ENCODE peak calls at places on chromosomes 12 and 14, in six cellular contexts. A is upper lobe of right lung; X is body of pancreas; G is adrenal gland; Y is CD8-positive, alpha-beta T cell; I is astrocyte. N is an unnamed sample.

GRCh38 chr14:75578099-75578785 is at the start of gene FLVCR2:
- DNase-seq in A (peak; percentile 94), X (peak; percentile 75), G (peak; percentile 87), Y (peak; percentile 47), I (peak; percentile 30), N (peak; percentile 74)

GRCh38 chr12:54689984-54690383 is 41.8 kb upstream of the DCD start:
- DNase-seq in A (no peak), X (no peak), G (no peak), Y (no peak), I (no peak), N (no peak)

GRCh38 chr12:97535582-97535981 is 73.0 kb downstream of the RMST start:
- DNase-seq in A (no peak), X (no peak), G (no peak), Y (no peak), I (peak; percentile 78), N (no peak)

GRCh38 chr12:53171725-53172329 is 8.7 kb upstream of the ZNF740 start:
- DNase-seq in A (no peak), X (no peak), G (peak; percentile 81), Y (no peak), I (no peak), N (no peak)

GRCh38 chr12:124548854-124549378 is 18.5 kb downstream of the NCOR2 start:
- DNase-seq in A (peak; percentile 75), X (peak; percentile 42), G (peak; percentile 86), Y (no peak), I (peak; percentile 74), N (peak; percentile 54)

GRCh38 chr12:50079771-50080170 is 5.4 kb upstream of the SMARCD1 start:
- DNase-seq in A (no peak), X (no peak), G (no peak), Y (no peak), I (no peak), N (no peak)

GRCh38 chr12:104360988-104361707 is 57.6 kb downstream of the EID3 start:
- DNase-seq in A (no peak), X (peak; percentile 21), G (peak; percentile 55), Y (no peak), I (peak; percentile 58), N (no peak)

GRCh38 chr12:126926023-126926600 is 1340.9 kb upstream of the TMEM132C start:
- DNase-seq in A (no peak), X (no peak), G (no peak), Y (no peak), I (no peak), N (no peak)

GRCh38 chr14:104341532-104342434 is 203.4 kb downstream of the KIF26A start:
- DNase-seq in A (peak; percentile 71), X (peak; percentile 75), G (peak; percentile 84), Y (no peak), I (no peak), N (peak; percentile 49)

GRCh38 chr12:114918535-114919233 is 234.7 kb upstream of the TBX3 start:
- DNase-seq in A (no peak), X (no peak), G (no peak), Y (no peak), I (peak; percentile 52), N (no peak)

GRCh38 chr14:26738571-26738970 is 140.7 kb upstream of the NOVA1 start:
- DNase-seq in A (no peak), X (no peak), G (no peak), Y (no peak), I (no peak), N (no peak)

GRCh38 chr14:91872517-91873470 is 5.5 kb upstream of the TC2N start:
- DNase-seq in A (peak; percentile 88), X (peak; percentile 94), G (peak; percentile 43), Y (peak; percentile 77), I (no peak), N (peak; percentile 94)

GRCh38 chr12:3753549-3754284 is 808 bp upstream of the CRACR2A start:
- DNase-seq in A (no peak), X (no peak), G (peak; percentile 33), Y (no peak), I (no peak), N (no peak)

GRCh38 chr14:76777721-76778120 is 16.5 kb downstream of the VASH1 start:
- DNase-seq in A (no peak), X (no peak), G (no peak), Y (no peak), I (no peak), N (no peak)

GRCh38 chr12:45543887-45544286 is 185.6 kb upstream of the ARID2 start:
- DNase-seq in A (no peak), X (peak; percentile 37), G (peak; percentile 54), Y (peak; percentile 30), I (peak; percentile 58), N (peak; percentile 34)

DNA sequence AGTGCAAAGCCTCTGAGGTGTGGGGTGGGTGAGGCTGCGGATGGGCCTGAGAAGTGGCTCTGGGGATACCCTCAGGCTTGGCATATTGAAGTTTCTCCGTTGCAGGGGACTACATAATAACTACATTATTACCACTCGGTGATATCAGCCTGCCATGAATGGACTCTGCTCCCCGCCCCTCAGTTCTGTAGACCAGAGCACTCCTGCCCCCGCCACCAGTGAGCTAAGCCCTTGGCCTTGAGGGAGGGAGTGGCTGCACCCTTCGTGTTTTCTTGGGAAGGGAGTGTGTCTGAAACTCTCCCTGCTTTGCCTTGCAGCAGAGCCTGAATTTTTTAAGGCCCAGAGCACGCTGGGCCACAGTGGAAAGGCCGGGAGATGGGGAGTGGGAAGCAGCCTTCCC is 1.7 kb downstream of the ORAI1 start:
- DNase-seq in A (no peak), X (peak; percentile 17), G (no peak), Y (no peak), I (no peak), N (peak; percentile 34)
- H3K4me1 ChIP-seq in A (peaks cover 46% of the 10 kb centered on the region), X (peaks cover 43% of the 10 kb centered on the region), G (peaks cover 53% of the 10 kb centered on the region), Y (peaks cover 62% of the 10 kb centered on the region), I (peaks cover 24% of the 10 kb centered on the region), N (peaks cover 60% of the 10 kb centered on the region)

GRCh38 chr12:19893514-19893913 is 454.2 kb downstream of the AEBP2 start:
- DNase-seq in A (no peak), X (no peak), G (no peak), Y (no peak), I (peak; percentile 48), N (no peak)

GRCh38 chr12:19894049-19894448 is 454.8 kb downstream of the AEBP2 start:
- DNase-seq in A (no peak), X (no peak), G (no peak), Y (no peak), I (peak; percentile 75), N (no peak)

GRCh38 chr12:19895609-19896008 is 456.3 kb downstream of the AEBP2 start:
- DNase-seq in A (no peak), X (no peak), G (no peak), Y (no peak), I (peak; percentile 46), N (no peak)

GRCh38 chr12:19894803-19895202 is 455.5 kb downstream of the AEBP2 start:
- DNase-seq in A (no peak), X (no peak), G (no peak), Y (no peak), I (peak; percentile 29), N (no peak)

GRCh38 chr12:19892186-19892585 is 452.9 kb downstream of the AEBP2 start:
- DNase-seq in A (no peak), X (no peak), G (no peak), Y (no peak), I (no peak), N (no peak)
- H3K4me1 ChIP-seq in A (no peaks in the 10 kb centered on the region), X (no peaks in the 10 kb centered on the region), G (no peaks in the 10 kb centered on the region), Y (no peaks in the 10 kb centered on the region), I (no peaks in the 10 kb centered on the region), N (no peaks in the 10 kb centered on the region)

GRCh38 chr12:55982319-55982936 is 8.6 kb downstream of the RAB5B start:
- DNase-seq in A (no peak), X (no peak), G (no peak), Y (no peak), I (no peak), N (no peak)
- H3K4me1 ChIP-seq in A (peaks cover 15% of the 10 kb centered on the region), X (no peaks in the 10 kb centered on the region), G (peaks cover 14% of the 10 kb centered on the region), Y (no peaks in the 10 kb centered on the region), I (peaks cover 5% of the 10 kb centered on the region), N (peaks cover 60% of the 10 kb centered on the region)

DNA sequence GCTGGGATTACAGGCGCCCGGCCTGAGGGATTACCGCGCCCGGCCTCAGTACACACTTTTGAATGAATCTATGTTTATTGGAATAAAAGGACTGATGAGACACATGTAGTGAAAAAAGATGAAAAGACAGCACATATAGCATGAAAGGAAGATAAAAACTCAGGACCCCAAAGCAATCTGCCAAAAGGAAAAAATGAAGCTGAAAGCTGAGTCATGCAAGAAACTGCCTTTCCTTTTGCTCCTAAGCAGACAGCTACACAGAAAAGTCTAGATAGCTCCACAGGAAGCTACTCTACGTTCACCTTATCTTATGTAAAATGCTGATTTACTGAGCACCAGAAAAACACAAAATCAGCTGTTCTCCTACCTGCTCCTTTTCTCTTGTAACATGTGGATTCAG is 128.3 kb downstream of the NTF3 start:
- DNase-seq in A (no peak), X (no peak), G (no peak), Y (no peak), I (no peak), N (no peak)
- H3K4me1 ChIP-seq in A (no peaks in the 10 kb centered on the region), X (no peaks in the 10 kb centered on the region), G (no peaks in the 10 kb centered on the region), Y (no peaks in the 10 kb centered on the region), I (no peaks in the 10 kb centered on the region), N (no peaks in the 10 kb centered on the region)

GRCh38 chr14:69629225-69630127 is 18.1 kb downstream of the SUSD6 start:
- DNase-seq in A (no peak), X (no peak), G (no peak), Y (no peak), I (no peak), N (no peak)
- H3K4me1 ChIP-seq in A (peaks cover 84% of the 10 kb centered on the region), X (peaks cover 49% of the 10 kb centered on the region), G (peaks cover 87% of the 10 kb centered on the region), Y (peaks cover 62% of the 10 kb centered on the region), I (peaks cover 17% of the 10 kb centered on the region), N (peaks cover 96% of the 10 kb centered on the region)

GRCh38 chr12:130080205-130080604 is 82.1 kb upstream of the FZD10 start:
- DNase-seq in A (peak; percentile 15), X (no peak), G (no peak), Y (no peak), I (no peak), N (no peak)

GRCh38 chr12:130081420-130081819 is 80.8 kb upstream of the FZD10 start:
- DNase-seq in A (peak; percentile 1), X (no peak), G (no peak), Y (no peak), I (no peak), N (no peak)

GRCh38 chr12:130079254-130079653 is 83.0 kb upstream of the FZD10 start:
- DNase-seq in A (no peak), X (no peak), G (no peak), Y (no peak), I (no peak), N (no peak)

GRCh38 chr12:130076752-130077151 is 85.5 kb upstream of the FZD10 start:
- DNase-seq in A (no peak), X (no peak), G (no peak), Y (no peak), I (no peak), N (no peak)

GRCh38 chr12:130078852-130079251 is 83.4 kb upstream of the FZD10 start:
- DNase-seq in A (no peak), X (no peak), G (no peak), Y (no peak), I (no peak), N (no peak)
- H3K4me1 ChIP-seq in A (no peaks in the 10 kb centered on the region), X (no peaks in the 10 kb centered on the region), G (no peaks in the 10 kb centered on the region), Y (no peaks in the 10 kb centered on the region), I (no peaks in the 10 kb centered on the region), N (no peaks in the 10 kb centered on the region)